ENCODE peak calls at places on chromosomes 3 and 15, in six cellular contexts. Z is IMR-90, D is tibial nerve, B is dorsolateral prefrontal cortex, E is fibroblast of lung, S is tibial artery. U is an unnamed sample.

GRCh38 chr15:32993285-32993684 is 201.2 kb downstream of the FMN1 start:
- DNase-seq in Z (no peak), D (no peak), B (no peak), E (peak), S (no peak), U (no peak)

GRCh38 chr15:32099097-32099496 is 68.8 kb downstream of the CHRNA7 start:
- DNase-seq in Z (no peak), D (no peak), B (no peak), E (no peak), S (no peak), U (no peak)

GRCh38 chr15:56244811-56245576 is 1.3 kb upstream of the RFX7 start:
- DNase-seq in Z (no peak), D (peak), B (peak), E (no peak), S (peak), U (no peak)

GRCh38 chr3:12753275-12754028 is 5.6 kb downstream of the TMEM40 start:
- DNase-seq in Z (no peak), D (no peak), B (no peak), E (no peak), S (no peak), U (no peak)

GRCh38 chr15:94327356-94327936 is 96.1 kb downstream of the MCTP2 start:
- DNase-seq in Z (peak), D (peak), B (no peak), E (peak), S (no peak), U (no peak)

GRCh38 chr15:67548862-67549651 is 6.6 kb downstream of the MAP2K5 start:
- DNase-seq in Z (no peak), D (no peak), B (peak), E (no peak), S (no peak), U (no peak)

GRCh38 chr3:30354513-30354912 is 251.9 kb upstream of the TGFBR2 start:
- DNase-seq in Z (no peak), D (no peak), B (no peak), E (no peak), S (peak), U (no peak)

GRCh38 chr3:28239108-28239507 is 2.3 kb upstream of the CMC1 start:
- DNase-seq in Z (no peak), D (no peak), B (no peak), E (no peak), S (no peak), U (no peak)

GRCh38 chr15:40873625-40874561 is at the start of gene RHOV:
- DNase-seq in Z (peak), D (no peak), B (peak), E (peak), S (no peak), U (peak)

DNA sequence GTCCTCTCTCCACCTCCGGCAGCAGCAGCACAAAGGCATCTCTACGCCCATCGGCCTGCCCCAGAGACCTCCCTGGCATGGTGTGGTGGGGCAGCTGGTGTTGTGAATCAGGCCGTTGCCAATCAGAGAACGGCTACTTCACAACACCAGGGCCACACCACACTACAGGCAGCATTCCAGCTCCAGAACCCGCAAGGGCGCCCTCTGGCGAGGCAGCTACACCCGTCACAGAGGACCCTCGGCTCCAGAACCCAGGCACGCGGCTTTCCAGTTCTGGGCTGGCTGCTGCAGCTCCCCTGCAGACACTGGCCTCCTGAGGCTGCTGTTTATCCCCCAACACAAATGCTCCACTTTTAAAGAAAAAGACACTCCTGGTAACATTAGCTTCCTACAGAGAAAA is 127.5 kb upstream of the TOPAZ1 start:
- DNase-seq in Z (peak), D (peak), B (no peak), E (peak), S (no peak), U (no peak)
- TF ChIP-seq CTCF in Z (peak), D (no peak), B (peak), E (peak), S (no peak), U (no peak)

GRCh38 chr3:63351159-63352007 is 73.3 kb downstream of the SYNPR start:
- DNase-seq in Z (peak), D (peak), B (no peak), E (peak), S (no peak), U (no peak)

GRCh38 chr3:63354160-63354559 is 76.1 kb downstream of the SYNPR start:
- DNase-seq in Z (no peak), D (no peak), B (no peak), E (no peak), S (no peak), U (no peak)

GRCh38 chr3:63352008-63352279 is 73.8 kb downstream of the SYNPR start:
- DNase-seq in Z (no peak), D (no peak), B (no peak), E (no peak), S (no peak), U (no peak)

GRCh38 chr3:63355809-63356208 is 77.7 kb downstream of the SYNPR start:
- DNase-seq in Z (no peak), D (no peak), B (no peak), E (no peak), S (no peak), U (no peak)

GRCh38 chr3:63353383-63353782 is 75.3 kb downstream of the SYNPR start:
- DNase-seq in Z (peak), D (no peak), B (no peak), E (peak), S (no peak), U (no peak)
- TF ChIP-seq CTCF in Z (no peak), D (no peak), B (no peak), E (no peak), S (no peak), U (no peak)

GRCh38 chr15:53581513-53581912 is 177.9 kb downstream of the WDR72 start:
- DNase-seq in Z (no peak), D (no peak), B (no peak), E (no peak), S (no peak), U (no peak)
- TF ChIP-seq CTCF in Z (no peak), D (no peak), B (no peak), E (no peak), S (no peak), U (no peak)

DNA sequence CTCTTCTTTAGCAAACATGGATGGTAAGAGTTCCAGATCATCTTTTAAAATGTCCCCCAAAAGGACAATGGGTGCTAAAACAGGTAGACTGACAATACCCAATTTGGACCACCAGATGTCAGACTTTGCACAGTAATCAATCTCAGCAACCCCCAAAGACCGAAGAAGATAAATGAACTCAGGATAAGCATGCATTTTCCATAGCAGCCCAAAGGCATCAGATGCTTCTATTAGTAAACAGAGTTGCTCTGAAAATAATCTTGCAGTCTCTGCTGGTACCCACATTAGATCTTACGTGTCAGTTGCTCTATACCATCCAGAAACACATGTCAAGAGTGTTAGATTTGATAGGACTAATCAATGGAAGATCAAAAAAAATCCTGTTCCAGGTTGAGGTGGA is 20.6 kb downstream of the MYH15 start:
- DNase-seq in Z (peak), D (peak), B (peak), E (peak), S (no peak), U (no peak)
- TF ChIP-seq CTCF in Z (peak), D (peak), B (peak), E (peak), S (peak), U (no peak)

GRCh38 chr15:82072926-82073537 is 27.2 kb upstream of the MEX3B start:
- DNase-seq in Z (no peak), D (no peak), B (no peak), E (no peak), S (no peak), U (no peak)

GRCh38 chr15:82079736-82080135 is 33.9 kb upstream of the MEX3B start:
- DNase-seq in Z (peak), D (no peak), B (no peak), E (peak), S (no peak), U (no peak)

DNA sequence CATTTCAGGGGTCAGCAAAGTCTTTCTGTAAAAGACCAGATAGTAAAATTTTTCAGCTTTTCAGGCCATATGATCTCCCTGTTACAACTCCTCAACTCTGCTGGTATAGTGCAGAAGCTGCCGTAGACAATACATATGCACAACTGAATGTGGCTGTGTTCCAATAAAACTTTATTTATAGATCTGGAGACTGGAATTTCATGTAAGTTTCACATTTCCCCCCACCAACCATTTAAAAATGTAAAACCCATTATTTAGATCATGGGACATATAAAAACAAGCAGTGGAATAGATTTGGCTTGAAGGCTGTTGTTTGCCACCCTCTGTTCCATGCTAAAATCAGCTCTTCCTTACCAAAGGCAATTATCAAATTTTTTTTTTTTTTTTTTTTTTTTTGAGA is 28.8 kb upstream of the MEX3B start:
- DNase-seq in Z (no peak), D (no peak), B (no peak), E (no peak), S (no peak), U (no peak)
- TF ChIP-seq CTCF in Z (no peak), D (no peak), B (no peak), E (no peak), S (no peak), U (no peak)

GRCh38 chr3:142228964-142229363 is 3.6 kb upstream of the GK5 start:
- DNase-seq in Z (no peak), D (no peak), B (no peak), E (no peak), S (no peak), U (no peak)

GRCh38 chr3:142225885-142226215 is 465 bp upstream of the GK5 start:
- DNase-seq in Z (no peak), D (no peak), B (no peak), E (no peak), S (no peak), U (no peak)

GRCh38 chr3:142224482-142225072 is 808 bp downstream of the GK5 start:
- DNase-seq in Z (no peak), D (no peak), B (no peak), E (peak), S (no peak), U (no peak)

GRCh38 chr3:142223282-142223681 is 2.1 kb downstream of the GK5 start:
- DNase-seq in Z (no peak), D (no peak), B (no peak), E (no peak), S (no peak), U (no peak)

GRCh38 chr3:142226474-142226873 is 1.1 kb upstream of the GK5 start:
- DNase-seq in Z (no peak), D (no peak), B (no peak), E (no peak), S (no peak), U (no peak)
- TF ChIP-seq CTCF in Z (peak), D (no peak), B (no peak), E (no peak), S (no peak), U (no peak)

GRCh38 chr15:81152799-81153198 is 18.7 kb downstream of the CFAP161 start:
- DNase-seq in Z (peak), D (no peak), B (no peak), E (no peak), S (no peak), U (no peak)

GRCh38 chr15:81155375-81156218 is 21.5 kb downstream of the CFAP161 start:
- DNase-seq in Z (peak), D (peak), B (no peak), E (peak), S (no peak), U (no peak)

GRCh38 chr15:81151389-81151788 is 17.3 kb downstream of the CFAP161 start:
- DNase-seq in Z (no peak), D (no peak), B (no peak), E (no peak), S (no peak), U (no peak)

GRCh38 chr15:81156324-81156723 is 22.3 kb downstream of the CFAP161 start:
- DNase-seq in Z (no peak), D (no peak), B (no peak), E (no peak), S (no peak), U (no peak)

DNA sequence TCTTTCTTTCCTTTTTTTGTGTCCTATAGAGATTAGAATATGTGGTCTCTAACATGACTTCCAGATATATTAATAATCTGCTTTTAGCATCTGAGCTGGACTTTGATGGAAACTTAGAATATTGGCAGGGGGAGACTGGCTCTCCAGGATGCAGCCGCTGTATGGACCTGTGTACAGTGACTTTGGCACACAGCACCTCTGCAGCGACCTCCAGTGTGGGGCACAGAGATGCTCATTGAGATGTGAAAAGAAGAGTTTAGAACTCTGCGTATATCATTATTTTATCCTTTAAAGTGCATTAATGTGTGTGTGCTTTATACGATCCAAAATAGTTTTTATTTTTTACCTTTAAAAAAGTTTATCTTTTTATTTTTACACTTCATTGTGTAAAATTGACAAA is 18.3 kb downstream of the CFAP161 start:
- DNase-seq in Z (no peak), D (no peak), B (no peak), E (no peak), S (no peak), U (no peak)
- TF ChIP-seq CTCF in Z (no peak), D (no peak), B (no peak), E (no peak), S (no peak), U (no peak)

DNA sequence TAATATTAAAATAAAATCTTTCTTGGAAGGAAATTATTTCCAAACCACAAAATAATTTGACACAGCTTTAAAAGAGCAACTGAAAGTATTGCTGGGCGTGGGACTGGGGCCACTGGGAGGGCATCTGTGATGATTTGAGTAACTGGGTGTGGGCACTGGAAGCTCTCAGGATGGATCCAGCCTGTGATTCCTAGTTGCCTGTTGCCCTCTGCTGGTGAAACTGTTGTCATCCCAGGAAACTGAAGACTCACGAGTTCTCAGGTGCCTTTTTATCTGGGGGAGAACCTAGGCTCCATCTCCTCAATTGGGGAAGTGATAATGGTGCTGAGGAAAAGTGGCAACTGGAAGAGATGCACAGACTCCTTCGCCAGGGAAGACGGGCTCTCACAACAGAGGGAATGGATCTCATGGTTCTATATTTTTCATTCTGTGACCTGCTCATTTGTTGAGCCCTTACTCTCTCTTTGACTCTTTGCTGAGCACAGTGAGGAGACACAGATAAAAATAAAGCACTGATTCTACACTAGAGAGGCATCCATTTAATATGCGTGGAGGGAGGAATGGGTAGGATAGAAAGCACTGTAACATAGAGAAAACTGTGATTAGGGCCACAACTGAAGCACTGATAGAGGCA is 61.6 kb downstream of the TPRG1 start:
- DNase-seq in Z (peak), D (peak), B (peak), E (peak), S (peak), U (no peak)
- TF ChIP-seq CTCF in Z (peak), D (peak), B (peak), E (peak), S (peak), U (peak)

GRCh38 chr15:89864958-89865739 is 28.6 kb downstream of the AP3S2 start:
- DNase-seq in Z (no peak), D (no peak), B (no peak), E (no peak), S (no peak), U (no peak)
- TF ChIP-seq CTCF in Z (no peak), D (no peak), B (no peak), E (no peak), S (no peak), U (no peak)